ENCODE peak calls at places on chromosomes 5 and 9, in nine cellular contexts. Y is A549, O is adrenal gland, F is Peyer's patch, S is GM12891, K is transverse colon, H is tibial nerve, X is lower leg skin, W is body of pancreas. C is an unnamed sample.

GRCh38 chr5:147407094-147407681 is 102.7 kb downstream of the DPYSL3 start:
- DNase-seq in Y (no peak), O (no peak), F (no peak), S (no peak), K (no peak), H (no peak), X (no peak), W (no peak), C (no peak)

GRCh38 chr9:8733096-8733954 is 933.7 kb upstream of the DMAC1 start:
- DNase-seq in Y (no peak), O (peak), F (no peak), S (no peak), K (no peak), H (no peak), X (no peak), W (no peak), C (no peak)

GRCh38 chr5:113330533-113331200 is 104.1 kb downstream of the TSSK1B start:
- DNase-seq in Y (peak), O (peak), F (no peak), S (peak), K (no peak), H (no peak), X (no peak), W (peak), C (no peak)

GRCh38 chr5:177265395-177265794 is 38.1 kb downstream of the RAB24 start:
- DNase-seq in Y (no peak), O (no peak), F (no peak), S (no peak), K (no peak), H (no peak), X (no peak), W (no peak), C (no peak)

GRCh38 chr5:10591946-10592345 is 28.1 kb downstream of the ANKRD33B start:
- DNase-seq in Y (no peak), O (no peak), F (no peak), S (no peak), K (no peak), H (no peak), X (no peak), W (no peak), C (no peak)

GRCh38 chr5:143888912-143889311 is 77.0 kb downstream of the HMHB1 start:
- DNase-seq in Y (no peak), O (no peak), F (no peak), S (no peak), K (no peak), H (no peak), X (no peak), W (no peak), C (no peak)

GRCh38 chr5:53001541-53001940 is 12.4 kb downstream of the ITGA2 start:
- DNase-seq in Y (no peak), O (no peak), F (no peak), S (no peak), K (no peak), H (no peak), X (no peak), W (no peak), C (no peak)

GRCh38 chr9:121770415-121771273 is 119.2 kb downstream of the DAB2IP start:
- DNase-seq in Y (no peak), O (no peak), F (no peak), S (no peak), K (no peak), H (no peak), X (no peak), W (no peak), C (no peak)

GRCh38 chr5:94254214-94254613 is 364.2 kb downstream of the KIAA0825 start:
- DNase-seq in Y (no peak), O (no peak), F (no peak), S (no peak), K (no peak), H (no peak), X (no peak), W (no peak), C (no peak)

GRCh38 chr5:132209131-132209530 is 18.5 kb downstream of the P4HA2 start:
- DNase-seq in Y (no peak), O (no peak), F (no peak), S (no peak), K (no peak), H (no peak), X (no peak), W (no peak), C (no peak)

GRCh38 chr5:115179068-115179958 is 9.6 kb upstream of the TRIM36 start:
- DNase-seq in Y (peak), O (no peak), F (peak), S (peak), K (peak), H (no peak), X (no peak), W (no peak), C (no peak)

GRCh38 chr5:97425511-97425910 is 242.5 kb upstream of the RIOK2 start:
- DNase-seq in Y (no peak), O (no peak), F (no peak), S (no peak), K (no peak), H (no peak), X (no peak), W (no peak), C (no peak)

GRCh38 chr5:37833990-37834389 is 5.9 kb downstream of the GDNF start:
- DNase-seq in Y (no peak), O (no peak), F (no peak), S (no peak), K (no peak), H (no peak), X (no peak), W (no peak), C (no peak)

GRCh38 chr9:106535439-106535838 is 327.5 kb upstream of the ZNF462 start:
- DNase-seq in Y (no peak), O (no peak), F (no peak), S (no peak), K (no peak), H (no peak), X (no peak), W (no peak), C (no peak)

GRCh38 chr5:9545959-9546851 is at the start of gene SEMA5A:
- DNase-seq in Y (no peak), O (peak), F (peak), S (peak), K (peak), H (peak), X (peak), W (peak), C (peak)

GRCh38 chr9:34992376-34992951 is 2.9 kb downstream of the DNAJB5 start:
- DNase-seq in Y (no peak), O (peak), F (no peak), S (no peak), K (peak), H (no peak), X (peak), W (peak), C (no peak)

GRCh38 chr5:168740055-168740820 is 161.1 kb upstream of the PANK3 start:
- DNase-seq in Y (no peak), O (no peak), F (no peak), S (no peak), K (no peak), H (no peak), X (peak), W (no peak), C (no peak)

GRCh38 chr9:112809351-112809848 is 58.8 kb downstream of the SNX30 start:
- DNase-seq in Y (no peak), O (no peak), F (peak), S (peak), K (no peak), H (no peak), X (no peak), W (no peak), C (peak)

GRCh38 chr9:113564804-113565237 is 101.3 kb downstream of the RGS3 start:
- DNase-seq in Y (no peak), O (peak), F (peak), S (no peak), K (peak), H (no peak), X (peak), W (peak), C (no peak)

GRCh38 chr5:15501057-15501791 is 1.2 kb downstream of the FBXL7 start:
- DNase-seq in Y (peak), O (peak), F (no peak), S (no peak), K (peak), H (peak), X (peak), W (no peak), C (no peak)

GRCh38 chr5:15496886-15497285 is 3.1 kb upstream of the FBXL7 start:
- DNase-seq in Y (no peak), O (no peak), F (no peak), S (no peak), K (no peak), H (no peak), X (no peak), W (no peak), C (no peak)

GRCh38 chr5:15502208-15502607 is 2.2 kb downstream of the FBXL7 start:
- DNase-seq in Y (no peak), O (no peak), F (no peak), S (no peak), K (no peak), H (no peak), X (no peak), W (no peak), C (no peak)

GRCh38 chr5:15500326-15500958 is 462 bp downstream of the FBXL7 start:
- DNase-seq in Y (peak), O (peak), F (peak), S (no peak), K (peak), H (peak), X (peak), W (no peak), C (no peak)

DNA sequence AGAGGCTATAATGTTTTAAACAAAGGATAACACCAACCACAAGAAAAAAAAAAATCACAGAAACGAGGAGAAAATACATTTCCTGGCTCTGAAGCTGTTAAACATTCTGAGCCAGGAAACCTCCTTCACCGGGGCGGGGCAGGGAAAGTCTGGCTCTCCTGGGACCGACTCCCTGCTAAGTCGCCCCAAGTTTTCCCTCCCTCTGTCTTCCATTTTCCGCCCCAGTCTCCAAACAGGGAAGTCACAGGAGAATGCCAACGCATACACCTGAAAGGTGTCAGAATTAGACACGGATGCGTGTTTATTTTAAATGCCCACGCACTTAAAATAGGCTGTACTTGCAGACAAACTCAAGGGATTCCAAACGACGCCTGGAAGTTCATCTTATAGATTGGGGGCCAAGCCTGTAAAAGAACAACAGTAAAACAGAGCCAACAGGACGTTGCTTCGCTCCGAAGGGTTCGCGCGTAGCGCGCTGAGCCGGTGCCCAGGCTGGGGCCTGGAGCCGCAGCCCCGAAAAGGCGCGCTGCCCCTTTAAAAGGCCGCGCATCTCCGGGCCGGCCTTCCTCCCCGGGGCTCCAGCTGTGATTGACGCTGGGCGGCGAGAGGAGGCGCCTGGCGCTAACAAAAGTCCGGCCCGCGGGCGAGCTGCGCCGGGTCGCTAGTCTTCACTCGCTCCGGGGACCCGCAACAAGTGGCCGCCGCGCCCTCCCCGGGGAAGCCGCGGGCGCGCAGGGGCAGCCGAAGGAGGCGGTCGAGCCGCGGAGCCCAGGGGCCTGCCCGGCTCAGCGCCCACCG is at the start of gene FBXL7:
- DNase-seq in Y (peak), O (peak), F (peak), S (peak), K (peak), H (peak), X (peak), W (peak), C (no peak)
- TF ChIP-seq POLR2A in Y (peak), O (peak), F (no peak), S (no peak), K (no peak), H (no peak), X (no peak), W (no peak), C (no peak)

DNA sequence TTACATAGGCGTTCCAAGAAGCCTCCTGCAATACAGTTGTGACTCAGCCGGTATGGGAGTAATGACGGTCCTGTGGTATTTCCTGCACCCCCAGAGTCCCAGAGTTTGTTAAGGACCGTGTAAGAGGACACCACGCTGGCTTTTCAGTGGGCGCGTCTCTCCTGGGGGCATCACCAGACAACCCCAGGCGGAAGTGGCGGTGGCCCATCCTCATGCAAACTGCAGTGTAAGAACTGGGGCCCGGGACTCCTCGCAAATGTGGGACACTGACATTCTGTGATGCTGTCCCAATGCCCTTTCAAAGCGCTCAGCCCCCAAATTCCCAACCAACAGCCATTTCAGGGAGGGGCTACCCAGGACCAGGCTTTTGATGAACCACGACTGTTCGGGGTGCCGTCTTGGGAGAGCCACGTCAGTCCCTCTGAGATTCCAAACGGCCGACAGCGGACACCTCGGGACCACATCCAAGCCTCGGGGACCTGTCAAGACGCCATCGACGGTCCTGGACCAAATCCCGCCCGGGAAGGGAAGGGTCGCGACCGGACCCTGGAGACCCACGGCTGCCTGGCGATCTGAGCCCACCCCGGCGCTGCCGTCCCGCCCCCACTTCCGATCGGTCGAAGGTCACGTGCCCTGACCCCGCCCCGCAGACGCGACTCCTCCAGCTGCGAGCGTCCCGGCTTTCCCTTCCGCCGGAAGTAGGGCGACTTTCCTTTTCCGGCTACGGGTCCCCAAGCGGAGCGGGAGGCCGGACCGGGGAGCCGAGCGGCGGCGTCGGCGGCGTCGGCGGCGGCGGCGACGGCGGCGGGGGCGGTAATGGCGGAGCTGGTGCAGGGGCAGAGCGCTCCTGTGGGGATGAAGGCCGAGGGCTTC is at the start of gene FUBP3:
- DNase-seq in Y (peak), O (peak), F (peak), S (peak), K (peak), H (peak), X (peak), W (peak), C (peak)
- TF ChIP-seq POLR2A in Y (peak), O (peak), F (peak), S (peak), K (peak), H (peak), X (no peak), W (peak), C (peak)

DNA sequence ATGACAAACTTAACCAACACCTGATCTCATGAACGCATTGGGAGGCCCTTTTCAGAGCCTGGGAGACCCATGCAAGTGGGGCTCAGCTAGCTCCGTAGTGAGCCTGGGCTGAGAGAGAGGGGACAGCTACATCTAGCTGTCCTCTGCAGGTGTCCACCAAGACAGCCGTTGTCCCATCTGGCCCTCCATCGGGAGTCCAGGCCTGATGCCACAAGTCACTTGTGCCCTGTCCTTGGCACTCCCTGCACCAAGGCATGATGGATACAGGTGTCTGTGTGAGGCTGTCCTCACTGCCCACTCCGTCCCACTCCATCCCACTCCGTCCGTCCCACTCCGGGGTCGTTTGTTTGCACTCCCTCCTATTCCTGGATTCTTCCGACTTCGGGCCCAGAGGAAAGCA is 2.5 kb upstream of the EDF1 start:
- DNase-seq in Y (no peak), O (no peak), F (no peak), S (no peak), K (no peak), H (no peak), X (no peak), W (no peak), C (no peak)
- TF ChIP-seq POLR2A in Y (no peak), O (no peak), F (no peak), S (no peak), K (no peak), H (no peak), X (no peak), W (no peak), C (no peak)

DNA sequence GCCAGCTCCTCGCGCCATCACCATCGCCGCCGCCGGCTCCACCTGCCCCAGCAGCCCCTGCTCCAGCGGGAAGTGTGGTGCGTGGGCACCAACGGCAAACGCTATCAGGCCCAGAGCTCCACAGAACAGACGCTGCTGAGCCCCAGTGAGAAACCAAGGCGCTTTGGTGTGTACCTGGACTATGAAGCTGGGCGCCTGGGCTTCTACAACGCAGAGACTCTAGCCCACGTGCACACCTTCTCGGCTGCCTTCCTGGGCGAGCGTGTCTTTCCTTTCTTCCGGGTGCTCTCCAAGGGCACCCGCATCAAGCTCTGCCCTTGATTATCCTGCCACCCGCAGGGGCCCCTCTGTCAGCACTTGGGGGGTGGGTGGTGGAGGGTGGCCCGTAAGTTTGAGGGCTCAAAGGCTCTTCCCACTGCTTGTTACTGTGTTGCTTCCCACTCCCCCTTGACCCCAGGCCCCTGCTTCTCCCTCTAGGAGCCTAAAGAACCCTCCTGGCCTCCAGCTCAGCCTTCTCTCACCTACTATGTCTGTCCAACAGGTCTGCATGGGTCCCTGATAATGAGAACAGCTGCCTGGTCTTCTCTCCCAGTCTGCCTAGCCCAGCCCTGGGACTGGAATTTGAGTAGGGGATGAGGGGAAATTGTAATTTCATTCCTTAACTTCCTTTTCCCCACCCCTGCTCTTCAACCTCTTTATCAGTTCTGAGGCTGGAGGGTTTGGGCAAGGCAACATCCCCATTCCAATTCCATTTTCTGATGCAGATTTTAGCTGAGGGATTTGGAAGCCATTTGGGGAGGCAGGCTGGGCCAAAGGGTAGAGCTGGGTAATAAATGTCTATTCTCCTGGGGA is 9.0 kb downstream of the RACK1 start:
- DNase-seq in Y (no peak), O (no peak), F (no peak), S (no peak), K (no peak), H (no peak), X (peak), W (no peak), C (no peak)
- TF ChIP-seq POLR2A in Y (peak), O (no peak), F (no peak), S (peak), K (no peak), H (no peak), X (no peak), W (no peak), C (peak)

GRCh38 chr9:127423934-127424668 is at the start of gene ZNF79:
- DNase-seq in Y (peak), O (peak), F (peak), S (peak), K (peak), H (peak), X (peak), W (peak), C (peak)
- TF ChIP-seq POLR2A in Y (peak), O (peak), F (peak), S (peak), K (peak), H (peak), X (no peak), W (peak), C (peak)

DNA sequence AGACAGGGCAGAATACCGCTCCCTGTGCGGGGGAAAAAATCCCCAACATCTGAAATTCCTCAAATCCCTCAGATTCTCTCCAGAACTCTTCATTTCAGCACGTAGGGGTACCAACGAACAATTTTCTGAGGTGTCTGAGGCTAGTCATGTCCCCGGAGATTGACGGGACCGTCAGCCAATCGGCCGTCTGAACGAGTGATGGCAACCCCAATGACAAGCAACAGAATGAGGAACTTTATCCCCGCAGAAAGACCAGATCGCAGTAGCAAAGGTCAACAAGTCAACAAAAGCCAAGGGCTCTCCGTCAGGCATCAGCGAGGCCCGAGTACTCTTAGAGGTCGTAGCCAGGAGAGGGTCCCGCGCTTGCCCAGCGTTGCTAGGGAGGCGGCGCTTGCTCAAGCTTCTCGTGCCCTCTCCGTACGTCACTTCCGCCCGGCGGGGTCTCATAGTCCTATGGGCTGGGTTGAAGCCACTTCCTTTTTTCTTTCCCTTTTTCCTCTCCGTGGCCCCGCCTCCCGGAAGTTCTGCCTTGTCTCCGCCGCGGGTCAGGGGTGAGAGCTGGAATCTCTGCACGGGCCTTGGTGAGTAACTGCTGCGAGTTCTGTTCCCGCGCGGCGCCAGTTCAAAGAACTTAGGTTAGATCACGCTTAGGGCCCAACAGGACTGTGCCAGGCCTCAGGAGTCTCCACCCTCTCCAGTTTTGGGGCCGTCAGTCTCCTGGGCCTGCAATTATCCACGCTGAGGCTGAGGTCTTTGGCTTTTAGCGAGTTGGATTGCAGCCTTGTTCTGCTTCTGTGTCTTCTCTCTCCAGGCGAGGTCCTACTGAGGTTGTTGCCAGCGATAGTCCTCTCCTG is at the start of gene RNF20:
- DNase-seq in Y (peak), O (peak), F (peak), S (peak), K (peak), H (peak), X (peak), W (peak), C (peak)
- TF ChIP-seq POLR2A in Y (peak), O (peak), F (no peak), S (peak), K (peak), H (no peak), X (no peak), W (peak), C (peak)

GRCh38 chr5:98605010-98605425 is 168.4 kb upstream of the RGMB start:
- DNase-seq in Y (no peak), O (no peak), F (no peak), S (no peak), K (no peak), H (no peak), X (no peak), W (no peak), C (no peak)
- TF ChIP-seq POLR2A in Y (no peak), O (no peak), F (no peak), S (no peak), K (no peak), H (no peak), X (no peak), W (no peak), C (no peak)

C was measured in GM12892.